ENCODE peak calls at places on chromosomes 5 and 9, in six cellular contexts. W, G, Z, C, Q and U are unnamed samples.

GRCh38 chr5:168513861-168514428 is 15.2 kb upstream of the FBLL1 start:
- DNase-seq in C (no peak), G (no peak), Z (no peak), W (no peak), Q (no peak), U (no peak)

GRCh38 chr9:89436963-89437625 is 60.8 kb downstream of the SEMA4D start:
- DNase-seq in Q (no peak), G (no peak), Z (no peak), W (peak; percentile 81), C (no peak), U (no peak)

GRCh38 chr5:78907255-78907886 is 77.7 kb downstream of the ARSB start:
- DNase-seq in G (no peak), W (peak; percentile 68), Q (no peak), C (no peak), Z (no peak), U (no peak)

GRCh38 chr9:91001146-91001611 is 199.6 kb downstream of the SYK start:
- DNase-seq in G (no peak), Q (no peak), Z (peak; percentile 32), W (no peak), C (no peak), U (no peak)

GRCh38 chr5:77937015-77937908 is 161.1 kb upstream of the TBCA start:
- DNase-seq in Q (no peak), Z (no peak), C (no peak), W (no peak), G (no peak), U (peak; percentile 21)

GRCh38 chr5:53170748-53171349 is 61.3 kb upstream of the MOCS2 start:
- DNase-seq in Z (peak; percentile 30), C (no peak), G (no peak), W (no peak), Q (peak; percentile 23), U (no peak)

GRCh38 chr9:93598647-93599241 is 22.4 kb downstream of the PHF2 start:
- DNase-seq in G (peak; percentile 42), Q (no peak), C (no peak), Z (no peak), W (no peak), U (no peak)

GRCh38 chr5:9653811-9654210 is 23.7 kb upstream of the TAS2R1 start:
- DNase-seq in W (no peak), G (no peak), Z (no peak), C (no peak), Q (no peak), U (peak; percentile 5)

GRCh38 chr5:66425842-66426241 is 170.4 kb upstream of the MAST4 start:
- DNase-seq in Q (no peak), Z (no peak), C (no peak), W (no peak), G (no peak), U (no peak)

GRCh38 chr9:131323629-131324028 is 34.1 kb downstream of the PLPP7 start:
- DNase-seq in Z (no peak), Q (peak; percentile 54), C (no peak), W (no peak), G (no peak), U (no peak)

GRCh38 chr5:159097461-159098284 is 2.0 kb downstream of the EBF1 start:
- DNase-seq in Q (no peak), C (no peak), W (peak; percentile 76), G (peak; percentile 52), Z (peak; percentile 46), U (no peak)

GRCh38 chr5:67209141-67209771 is 12.7 kb upstream of the CD180 start:
- DNase-seq in G (peak; percentile 71), W (peak; percentile 23), Q (peak; percentile 61), Z (peak; percentile 79), C (no peak), U (peak; percentile 35)

GRCh38 chr5:1125030-1125357 is 13.1 kb upstream of the SLC12A7 start:
- DNase-seq in G (no peak), Q (no peak), Z (peak; percentile 93), W (no peak), C (no peak), U (no peak)

GRCh38 chr9:81955625-81956024 is 12.3 kb downstream of the SPATA31D3 start:
- DNase-seq in Z (no peak), Q (no peak), G (no peak), W (no peak), C (no peak), U (no peak)

GRCh38 chr9:78871452-78872331 is 574.8 kb downstream of the PSAT1 start:
- DNase-seq in G (no peak), C (no peak), W (no peak), Q (no peak), Z (no peak), U (no peak)

GRCh38 chr9:99353408-99353807 is 131.3 kb downstream of the SEC61B start:
- DNase-seq in Z (no peak), G (no peak), Q (no peak), C (peak; percentile 76), W (no peak), U (no peak)

GRCh38 chr5:173187054-173187743 is 42.9 kb downstream of the BNIP1 start:
- DNase-seq in W (no peak), Q (peak; percentile 15), Z (no peak), C (no peak), G (peak; percentile 59), U (no peak)

GRCh38 chr5:76870046-76870445 is 20.2 kb downstream of the S100Z start:
- DNase-seq in Z (no peak), G (no peak), W (no peak), C (no peak), Q (peak; percentile 35), U (no peak)

GRCh38 chr9:87827341-87827740 is 55.3 kb upstream of the SPATA31E1 start:
- DNase-seq in G (no peak), Q (no peak), Z (no peak), W (no peak), C (no peak), U (no peak)

GRCh38 chr5:62306494-62307363 is 723 bp downstream of the KIF2A start:
- DNase-seq in Q (no peak), G (no peak), W (no peak), Z (peak; percentile 44), C (peak; percentile 76), U (peak; percentile 20)
- TF ChIP-seq POLR2AphosphoS5 in Q (no peak), G (no peak), W (no peak), Z (no peak), C (no peak), U (no peak)

DNA sequence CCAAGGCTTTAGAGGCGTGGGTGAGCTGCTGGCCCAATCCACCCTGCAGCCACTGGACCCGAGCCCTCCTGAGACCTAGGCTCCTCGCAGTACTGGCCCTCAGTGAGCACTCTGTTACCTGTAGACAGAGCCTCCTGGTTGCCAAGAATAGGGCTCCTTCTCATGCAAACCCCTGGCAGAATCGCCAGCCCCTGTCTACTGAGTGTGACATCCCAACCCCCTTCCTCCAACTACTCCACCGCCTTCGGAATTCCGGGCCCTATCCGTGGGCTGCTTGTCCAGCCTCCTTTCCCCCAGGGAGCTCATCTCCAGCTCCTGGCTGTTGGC is 23.8 kb upstream of the COL5A1 start:
- DNase-seq in C (peak; percentile 55), W (no peak), G (no peak), Q (no peak), Z (no peak), U (no peak)
- TF ChIP-seq POLR2AphosphoS5 in C (no peak), W (no peak), G (no peak), Q (no peak), Z (no peak), U (no peak)

GRCh38 chr9:73370053-73370452 is 218.4 kb downstream of the ANXA1 start:
- DNase-seq in C (no peak), Q (no peak), W (peak; percentile 12), Z (no peak), G (no peak), U (no peak)
- TF ChIP-seq POLR2AphosphoS5 in C (no peak), Q (no peak), W (no peak), Z (no peak), G (no peak), U (no peak)

GRCh38 chr5:143405063-143405746 is 1.7 kb upstream of the NR3C1 start:
- DNase-seq in C (peak; percentile 93), G (peak; percentile 87), Q (peak; percentile 59), W (peak; percentile 58), Z (peak; percentile 76), U (peak; percentile 21)
- TF ChIP-seq POLR2AphosphoS5 in C (no peak), G (peak; percentile 28), Q (peak; percentile 35), W (peak; percentile 49), Z (peak; percentile 70), U (peak; percentile 51)

GRCh38 chr5:96214442-96215197 is 218.4 kb downstream of the PCSK1 start:
- DNase-seq in W (no peak), G (no peak), Q (peak; percentile 28), Z (no peak), C (no peak), U (no peak)

GRCh38 chr5:96207420-96207819 is 225.6 kb downstream of the PCSK1 start:
- DNase-seq in G (no peak), Z (no peak), W (no peak), C (no peak), Q (no peak), U (no peak)

DNA sequence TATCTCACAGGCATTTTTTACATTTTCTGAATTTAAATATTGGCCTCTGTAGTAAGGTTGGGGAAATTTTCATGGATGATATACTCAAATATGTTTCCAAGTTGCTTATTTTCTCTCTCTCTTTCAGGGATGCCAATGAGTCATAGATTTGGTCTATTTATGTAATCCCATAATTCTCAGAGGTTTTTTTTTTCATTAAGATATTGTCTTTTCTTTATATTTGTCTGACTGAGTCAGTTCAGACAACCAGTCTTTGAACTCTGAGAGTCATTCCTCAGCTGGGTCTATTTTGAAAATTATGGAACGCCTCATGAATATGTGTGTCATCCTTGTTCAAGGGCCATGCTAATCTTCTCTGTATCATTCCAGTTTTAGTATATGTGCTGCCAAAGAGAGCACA is 223.2 kb downstream of the PCSK1 start:
- DNase-seq in Z (no peak), Q (no peak), C (no peak), G (no peak), W (no peak), U (no peak)
- TF ChIP-seq POLR2AphosphoS5 in Z (no peak), Q (no peak), C (no peak), G (no peak), W (no peak), U (no peak)